ENCODE peak calls at places on chromosome 10, in eight cellular contexts. S, L, U, G, N, O, K and P are unnamed samples.

GRCh38 chr10:70432101-70432500 is 9.4 kb downstream of the NODAL start:
- DNase-seq in S (peak), L (no peak), U (no peak), G (no peak), N (no peak), O (no peak), K (no peak), P (no peak)

GRCh38 chr10:72673280-72673679 is 18.7 kb upstream of the MCU start:
- DNase-seq in S (no peak), L (no peak), U (no peak), G (no peak), N (no peak), O (no peak), K (no peak), P (no peak)

GRCh38 chr10:5089869-5090268 is 4.3 kb upstream of the AKR1C3 start:
- DNase-seq in S (no peak), L (no peak), U (no peak), G (peak), N (no peak), O (peak), K (no peak), P (no peak)

GRCh38 chr10:100807241-100808050 is 62.1 kb downstream of the PAX2 start:
- DNase-seq in S (no peak), L (no peak), U (peak), G (no peak), N (no peak), O (no peak), K (no peak), P (no peak)

GRCh38 chr10:102615361-102615760 is 28.9 kb upstream of the TRIM8 start:
- DNase-seq in S (no peak), L (peak), U (no peak), G (no peak), N (no peak), O (peak), K (no peak), P (no peak)

GRCh38 chr10:129913021-129913695 is 50.9 kb downstream of the EBF3 start:
- DNase-seq in S (no peak), L (no peak), U (peak), G (no peak), N (no peak), O (no peak), K (no peak), P (no peak)

GRCh38 chr10:120460776-120461175 is 3.7 kb downstream of the PLPP4 start:
- DNase-seq in S (no peak), L (no peak), U (no peak), G (peak), N (peak), O (no peak), K (no peak), P (no peak)

GRCh38 chr10:493391-494148 is 195.9 kb downstream of the DIP2C start:
- DNase-seq in S (no peak), L (no peak), U (peak), G (no peak), N (no peak), O (no peak), K (no peak), P (no peak)

GRCh38 chr10:100872034-100872791 is 40.5 kb upstream of the SLF2 start:
- DNase-seq in S (no peak), L (no peak), U (no peak), G (peak), N (no peak), O (peak), K (peak), P (no peak)

GRCh38 chr10:50404021-50404823 is 152.9 kb upstream of the ASAH2 start:
- DNase-seq in S (no peak), L (no peak), U (no peak), G (no peak), N (no peak), O (no peak), K (no peak), P (no peak)

GRCh38 chr10:126153686-126154628 is 234.3 kb downstream of the ADAM12 start:
- DNase-seq in S (no peak), L (no peak), U (no peak), G (peak), N (no peak), O (no peak), K (no peak), P (no peak)

GRCh38 chr10:35896011-35896410 is 253.9 kb upstream of the FZD8 start:
- DNase-seq in S (no peak), L (no peak), U (no peak), G (peak), N (no peak), O (no peak), K (no peak), P (no peak)

GRCh38 chr10:1712944-1713671 is 24.2 kb downstream of the ADARB2 start:
- DNase-seq in S (no peak), L (no peak), U (no peak), G (no peak), N (no peak), O (no peak), K (no peak), P (no peak)

GRCh38 chr10:9621216-9621615 is 1396.5 kb upstream of the CELF2 start:
- DNase-seq in S (no peak), L (no peak), U (no peak), G (peak), N (no peak), O (no peak), K (no peak), P (no peak)

GRCh38 chr10:7702288-7702812 is 766 bp upstream of the ITIH2 start:
- DNase-seq in S (no peak), L (no peak), U (no peak), G (no peak), N (no peak), O (no peak), K (no peak), P (no peak)

GRCh38 chr10:130432850-130433249 is 296.7 kb downstream of the GLRX3 start:
- DNase-seq in S (no peak), L (no peak), U (no peak), G (no peak), N (peak), O (no peak), K (no peak), P (no peak)

GRCh38 chr10:69146756-69147155 is 22.8 kb downstream of the VPS26A start:
- DNase-seq in S (no peak), L (no peak), U (no peak), G (peak), N (no peak), O (no peak), K (no peak), P (no peak)

GRCh38 chr10:74620626-74621025 is 205.8 kb upstream of the KAT6B start:
- DNase-seq in S (no peak), L (no peak), U (no peak), G (no peak), N (no peak), O (no peak), K (no peak), P (no peak)

GRCh38 chr10:102633282-102633681 is 11.0 kb upstream of the TRIM8 start:
- DNase-seq in S (no peak), L (peak), U (peak), G (peak), N (peak), O (no peak), K (no peak), P (no peak)

GRCh38 chr10:60985946-60986345 is 42.0 kb upstream of the RHOBTB1 start:
- DNase-seq in S (no peak), L (no peak), U (no peak), G (no peak), N (no peak), O (no peak), K (no peak), P (no peak)

GRCh38 chr10:30862486-30862885 is 169.2 kb downstream of the ZNF438 start:
- DNase-seq in S (no peak), L (no peak), U (no peak), G (peak), N (no peak), O (no peak), K (no peak), P (no peak)

GRCh38 chr10:70459771-70460490 is 18.4 kb upstream of the NODAL start:
- DNase-seq in S (no peak), L (no peak), U (no peak), G (no peak), N (no peak), O (no peak), K (no peak), P (no peak)

GRCh38 chr10:23190872-23191763 is 994 bp upstream of the PTF1A start:
- DNase-seq in S (no peak), L (no peak), U (no peak), G (no peak), N (peak), O (no peak), K (no peak), P (no peak)

GRCh38 chr10:85611746-85612377 is 754.7 kb downstream of the GRID1 start:
- DNase-seq in S (no peak), L (no peak), U (no peak), G (no peak), N (no peak), O (no peak), K (no peak), P (no peak)

GRCh38 chr10:17779761-17780160 is 27.8 kb downstream of the TMEM236 start:
- DNase-seq in S (no peak), L (no peak), U (no peak), G (no peak), N (no peak), O (no peak), K (no peak), P (no peak)

GRCh38 chr10:71302874-71303568 is 16.0 kb upstream of the SLC29A3 start:
- DNase-seq in S (no peak), L (peak), U (no peak), G (peak), N (no peak), O (peak), K (no peak), P (no peak)

GRCh38 chr10:116437076-116437692 is 9.5 kb downstream of the PNLIPRP3 start:
- DNase-seq in S (no peak), L (no peak), U (no peak), G (no peak), N (no peak), O (no peak), K (no peak), P (no peak)

GRCh38 chr10:12875100-12875499 is 126.4 kb downstream of the CCDC3 start:
- DNase-seq in S (no peak), L (no peak), U (no peak), G (peak), N (no peak), O (no peak), K (no peak), P (no peak)

GRCh38 chr10:102831322-102832071 is 5.7 kb downstream of the CYP17A1 start:
- DNase-seq in S (no peak), L (no peak), U (no peak), G (peak), N (no peak), O (no peak), K (no peak), P (no peak)

GRCh38 chr10:16950686-16951681 is 133.8 kb upstream of the RSU1 start:
- DNase-seq in S (no peak), L (no peak), U (no peak), G (peak), N (no peak), O (peak), K (no peak), P (no peak)

GRCh38 chr10:114223066-114223465 is 16.0 kb upstream of the VWA2 start:
- DNase-seq in S (peak), L (no peak), U (no peak), G (no peak), N (no peak), O (no peak), K (no peak), P (no peak)

GRCh38 chr10:77291596-77292505 is 345.8 kb downstream of the KCNMA1 start:
- DNase-seq in S (no peak), L (no peak), U (no peak), G (peak), N (no peak), O (peak), K (no peak), P (no peak)

GRCh38 chr10:61400524-61400923 is 52.7 kb downstream of the TMEM26 start:
- DNase-seq in S (no peak), L (no peak), U (no peak), G (no peak), N (no peak), O (no peak), K (no peak), P (no peak)

GRCh38 chr10:67788028-67788886 is 49.7 kb downstream of the DNAJC12 start:
- DNase-seq in S (peak), L (peak), U (peak), G (no peak), N (peak), O (peak), K (peak), P (no peak)

GRCh38 chr10:110460111-110460809 is 37.4 kb upstream of the DUSP5 start:
- DNase-seq in S (peak), L (peak), U (no peak), G (peak), N (no peak), O (peak), K (peak), P (no peak)

GRCh38 chr10:70132098-70133029 is at the start of gene AIFM2:
- DNase-seq in S (peak), L (peak), U (peak), G (peak), N (peak), O (peak), K (peak), P (no peak)

GRCh38 chr10:35040761-35041501 is 49.2 kb downstream of the CUL2 start:
- DNase-seq in S (no peak), L (no peak), U (no peak), G (peak), N (no peak), O (no peak), K (no peak), P (no peak)

GRCh38 chr10:126969310-126969709 is 64.1 kb downstream of the DOCK1 start:
- DNase-seq in S (no peak), L (no peak), U (no peak), G (no peak), N (no peak), O (peak), K (peak), P (no peak)

GRCh38 chr10:102745157-102745556 is 1.4 kb downstream of the WBP1L start:
- DNase-seq in S (no peak), L (no peak), U (no peak), G (no peak), N (no peak), O (no peak), K (no peak), P (no peak)

DNA sequence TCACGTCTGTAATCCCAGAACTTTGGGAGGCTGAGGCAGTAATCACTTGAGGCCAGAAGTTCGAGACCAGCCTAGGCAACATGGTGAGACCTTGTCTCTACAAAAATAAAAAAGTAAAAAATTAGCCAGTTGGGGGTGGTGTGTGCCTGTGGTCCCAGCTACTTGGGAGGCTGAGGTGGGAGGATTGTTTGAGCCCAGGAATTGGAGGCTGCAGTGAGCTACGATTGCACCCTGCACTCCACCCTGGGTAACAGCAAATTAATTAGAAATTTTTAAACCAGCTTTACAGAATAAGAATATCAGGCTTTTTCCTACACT is 136.0 kb downstream of the EPC1 start:
- DNase-seq in S (no peak), L (no peak), U (no peak), G (no peak), N (no peak), O (no peak), K (no peak), P (no peak)
- TF ChIP-seq CTCF in S (no peak), L (no peak), U (no peak), G (no peak), N (no peak), O (no peak), K (no peak), P (no peak)

GRCh38 chr10:3874988-3875841 is 90.2 kb upstream of the KLF6 start:
- DNase-seq in S (no peak), L (no peak), U (no peak), G (no peak), N (no peak), O (no peak), K (peak), P (no peak)
- H3K27ac ChIP-seq in S (no peak), L (no peak), U (peak), G (no peak), N (peak), O (peak), K (peak), P (no peak)

DNA sequence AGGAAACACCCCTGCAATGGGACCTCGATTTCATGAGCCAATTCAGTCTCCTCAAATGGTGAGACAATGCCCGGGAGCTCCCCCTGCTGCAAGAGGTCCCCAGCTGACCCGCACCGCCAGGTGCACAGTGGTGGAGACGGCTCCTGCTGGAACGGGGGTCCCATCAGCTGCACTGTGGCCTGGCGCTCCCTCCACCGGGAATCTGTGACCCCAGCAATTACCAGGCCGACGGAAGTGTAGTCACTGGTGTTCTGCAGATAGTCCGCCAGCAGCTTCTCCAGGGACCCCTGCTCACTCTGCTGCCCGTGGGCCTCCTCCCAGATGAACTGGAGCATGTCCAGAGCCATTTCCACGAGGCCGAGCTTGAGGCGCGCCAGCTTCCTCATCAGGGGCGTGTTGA is 64.9 kb upstream of the NKX6-2 start:
- DNase-seq in S (peak), L (peak), U (peak), G (no peak), N (no peak), O (no peak), K (peak), P (no peak)
- TF ChIP-seq CTCF in S (no peak), L (no peak), U (no peak), G (no peak), N (no peak), O (no peak), K (no peak), P (no peak)

DNA sequence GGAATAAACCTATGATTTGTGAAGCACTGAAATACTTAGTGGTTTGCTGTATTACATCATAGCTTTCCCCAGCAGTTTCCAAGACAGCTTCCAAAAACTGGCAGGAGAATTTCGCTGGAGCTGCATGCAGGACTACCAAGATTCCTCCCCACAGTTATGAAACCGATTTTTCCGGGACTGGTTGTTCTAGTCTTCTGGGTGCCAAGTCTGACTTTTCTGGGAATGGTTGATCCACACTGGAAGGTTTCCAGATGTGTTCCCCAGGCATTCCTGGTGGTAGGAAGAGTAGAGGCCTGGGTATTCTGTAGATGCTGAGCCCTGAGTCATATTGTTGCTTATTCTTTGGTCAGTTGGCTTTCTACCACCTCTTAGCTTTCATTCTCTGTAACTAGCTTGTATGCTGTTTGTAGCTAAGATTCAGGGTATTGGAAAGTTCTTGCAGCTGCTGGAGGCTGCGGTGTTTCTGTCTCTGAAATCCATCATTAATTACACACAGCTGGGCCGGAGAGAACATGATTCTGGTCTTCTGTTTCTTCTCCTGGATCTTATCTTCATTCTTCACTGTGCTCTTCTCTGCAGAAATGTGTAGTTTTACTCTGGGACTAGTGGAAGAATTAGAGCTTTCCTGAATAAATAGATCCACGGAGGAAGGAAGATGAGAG is 6.3 kb downstream of the ABCC2 start:
- DNase-seq in S (no peak), L (no peak), U (no peak), G (peak), N (peak), O (no peak), K (peak), P (peak)
- H3K27ac ChIP-seq in S (peak), L (no peak), U (peak), G (peak), N (no peak), O (peak), K (peak), P (peak)

DNA sequence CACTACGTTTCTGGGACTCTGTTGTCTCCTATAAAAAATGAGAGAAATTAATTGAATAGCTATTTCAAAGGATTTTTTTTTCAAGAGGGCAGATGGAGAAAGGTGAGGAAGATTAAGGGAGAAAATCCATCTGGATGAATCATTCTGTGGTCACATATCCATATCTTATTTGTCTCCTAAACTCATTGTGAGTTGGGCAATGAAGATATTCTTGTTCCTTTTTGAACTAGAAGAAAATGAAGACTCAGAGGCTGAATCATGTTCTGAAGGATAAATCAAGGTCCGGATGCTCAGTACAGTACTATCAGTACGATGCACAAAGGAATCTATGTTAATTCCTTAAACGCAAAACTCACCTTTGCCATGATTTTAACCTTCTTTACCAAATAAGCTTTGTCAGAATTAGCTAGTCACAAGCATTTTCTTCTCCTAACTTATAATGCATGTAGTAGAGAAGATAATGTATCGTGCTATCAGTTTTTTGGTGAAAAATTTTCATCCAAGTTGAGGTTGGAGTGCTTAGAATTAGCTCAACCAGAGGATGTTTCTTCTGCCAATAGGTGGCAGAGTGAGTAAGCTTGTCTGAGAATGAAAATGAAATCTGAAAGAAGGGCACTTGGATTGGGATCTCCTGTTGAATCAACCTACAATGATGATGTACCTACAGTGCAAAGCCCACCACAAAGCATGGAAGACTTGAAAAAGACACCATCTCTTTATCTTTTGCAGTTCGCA is 446.9 kb downstream of the KIF20B start:
- DNase-seq in S (no peak), L (no peak), U (no peak), G (peak), N (no peak), O (peak), K (no peak), P (no peak)
- TF ChIP-seq CTCF in S (peak), L (no peak), U (peak), G (peak), N (no peak), O (peak), K (peak), P (peak)